ENCODE peak calls at places on chromosomes 5 and 9, in five cellular contexts. One of them, this sample, is unnamed.

GRCh38 chr5:157463621-157464407 is 3.8 kb downstream of the NIPAL4 start:
- DNase-seq in ovary: no peak
- DNase-seq in PC-9: no peak
- DNase-seq in fibroblast of lung: peak
- DNase-seq in astrocyte: peak
- DNase-seq in this sample: no peak

GRCh38 chr5:333945-334344 is 12.4 kb downstream of the AHRR start:
- DNase-seq in astrocyte: no peak
- DNase-seq in PC-9: no peak
- DNase-seq in ovary: no peak
- DNase-seq in fibroblast of lung: no peak
- DNase-seq in this sample: no peak

GRCh38 chr5:37737326-37738056 is 102.3 kb downstream of the GDNF start:
- DNase-seq in fibroblast of lung: no peak
- DNase-seq in ovary: no peak
- DNase-seq in astrocyte: no peak
- DNase-seq in PC-9: peak
- DNase-seq in this sample: no peak

GRCh38 chr9:86304236-86304730 is 21.9 kb upstream of the ISCA1 start:
- DNase-seq in astrocyte: no peak
- DNase-seq in ovary: no peak
- DNase-seq in fibroblast of lung: no peak
- DNase-seq in PC-9: no peak
- DNase-seq in this sample: no peak

GRCh38 chr5:144307726-144308125 is 137.1 kb downstream of the KCTD16 start:
- DNase-seq in ovary: no peak
- DNase-seq in PC-9: no peak
- DNase-seq in astrocyte: no peak
- DNase-seq in fibroblast of lung: no peak
- DNase-seq in this sample: no peak

GRCh38 chr9:4077499-4078102 is 222.3 kb downstream of the GLIS3 start:
- DNase-seq in PC-9: no peak
- DNase-seq in astrocyte: peak
- DNase-seq in fibroblast of lung: peak
- DNase-seq in ovary: peak
- DNase-seq in this sample: peak

GRCh38 chr9:90219548-90220118 is 423.0 kb downstream of the DIRAS2 start:
- DNase-seq in ovary: no peak
- DNase-seq in PC-9: no peak
- DNase-seq in fibroblast of lung: no peak
- DNase-seq in astrocyte: no peak
- DNase-seq in this sample: peak

GRCh38 chr5:73215525-73215890 is 42.5 kb downstream of the TMEM174 start:
- DNase-seq in PC-9: no peak
- DNase-seq in fibroblast of lung: no peak
- DNase-seq in ovary: no peak
- DNase-seq in astrocyte: no peak
- DNase-seq in this sample: no peak

GRCh38 chr9:6735422-6735821 is 22.4 kb upstream of the KDM4C start:
- DNase-seq in astrocyte: no peak
- DNase-seq in PC-9: no peak
- DNase-seq in ovary: no peak
- DNase-seq in fibroblast of lung: no peak
- DNase-seq in this sample: no peak

GRCh38 chr5:51271261-51271660 is 112.0 kb upstream of the ISL1 start:
- DNase-seq in ovary: no peak
- DNase-seq in PC-9: no peak
- DNase-seq in fibroblast of lung: no peak
- DNase-seq in astrocyte: no peak
- DNase-seq in this sample: no peak

DNA sequence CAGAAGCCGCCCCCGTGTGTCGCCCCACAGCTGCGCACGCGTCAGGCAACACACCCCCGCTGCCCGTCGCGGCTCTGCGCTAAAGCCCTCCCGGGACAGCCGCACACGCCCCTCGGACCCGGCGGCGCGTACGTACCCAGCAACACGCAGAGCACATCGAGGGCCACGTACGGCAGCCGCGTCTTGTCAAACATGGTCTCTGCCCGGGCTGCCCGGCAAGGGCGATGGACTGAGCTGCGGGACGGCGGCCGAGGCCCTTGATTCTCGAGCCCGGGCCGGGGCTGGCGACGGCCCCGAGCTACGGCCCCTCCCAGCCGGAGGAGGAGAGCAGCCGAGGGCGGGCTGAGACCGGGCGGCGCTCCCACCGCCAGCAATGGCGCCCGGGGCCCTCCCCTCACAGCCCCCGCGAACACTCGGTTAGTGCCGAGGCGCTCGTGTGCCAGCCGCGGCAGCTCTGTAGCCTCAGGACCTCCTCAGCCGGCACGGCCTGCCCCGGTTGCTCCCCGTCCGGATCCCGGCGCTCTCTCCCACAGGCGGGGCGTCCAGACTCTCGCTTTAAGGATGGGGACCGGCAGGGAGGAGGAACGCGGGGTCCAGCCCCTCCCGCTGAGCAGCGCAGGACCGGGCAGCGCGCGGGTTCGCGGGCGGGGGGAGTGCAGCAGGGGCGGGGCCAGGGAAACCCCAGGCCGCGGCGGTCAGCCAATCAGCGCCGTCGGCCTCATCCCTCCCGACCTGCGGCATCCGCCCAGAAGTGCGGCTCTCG is at the start of gene PLPP1:
- DNase-seq in fibroblast of lung: peak
- DNase-seq in PC-9: peak
- DNase-seq in astrocyte: peak
- DNase-seq in ovary: peak
- DNase-seq in this sample: peak
- TF ChIP-seq CTCF in fibroblast of lung: no peak
- TF ChIP-seq CTCF in PC-9: no peak
- TF ChIP-seq CTCF in astrocyte: no peak
- TF ChIP-seq CTCF in ovary: no peak
- TF ChIP-seq CTCF in this sample: no peak

GRCh38 chr5:74322944-74323343 is 317.6 kb downstream of the ENC1 start:
- DNase-seq in ovary: no peak
- DNase-seq in PC-9: no peak
- DNase-seq in astrocyte: no peak
- DNase-seq in fibroblast of lung: no peak
- DNase-seq in this sample: no peak
- TF ChIP-seq CTCF in ovary: no peak
- TF ChIP-seq CTCF in PC-9: no peak
- TF ChIP-seq CTCF in astrocyte: no peak
- TF ChIP-seq CTCF in fibroblast of lung: no peak
- TF ChIP-seq CTCF in this sample: no peak

GRCh38 chr5:113169720-113170119 is 193.1 kb downstream of the DCP2 start:
- DNase-seq in fibroblast of lung: no peak
- DNase-seq in ovary: no peak
- DNase-seq in astrocyte: no peak
- DNase-seq in PC-9: peak
- DNase-seq in this sample: no peak
- TF ChIP-seq CTCF in fibroblast of lung: no peak
- TF ChIP-seq CTCF in ovary: no peak
- TF ChIP-seq CTCF in astrocyte: no peak
- TF ChIP-seq CTCF in PC-9: no peak
- TF ChIP-seq CTCF in this sample: no peak

GRCh38 chr5:72074238-72074637 is 33.0 kb upstream of the MAP1B start:
- DNase-seq in PC-9: no peak
- DNase-seq in astrocyte: no peak
- DNase-seq in ovary: no peak
- DNase-seq in fibroblast of lung: no peak
- DNase-seq in this sample: no peak

GRCh38 chr5:72082048-72082447 is 25.2 kb upstream of the MAP1B start:
- DNase-seq in fibroblast of lung: no peak
- DNase-seq in ovary: no peak
- DNase-seq in PC-9: no peak
- DNase-seq in astrocyte: no peak
- DNase-seq in this sample: no peak

GRCh38 chr5:72076901-72077300 is 30.4 kb upstream of the MAP1B start:
- DNase-seq in astrocyte: no peak
- DNase-seq in ovary: no peak
- DNase-seq in PC-9: no peak
- DNase-seq in fibroblast of lung: no peak
- DNase-seq in this sample: no peak

GRCh38 chr5:72077390-72077789 is 29.9 kb upstream of the MAP1B start:
- DNase-seq in PC-9: no peak
- DNase-seq in astrocyte: no peak
- DNase-seq in ovary: no peak
- DNase-seq in fibroblast of lung: no peak
- DNase-seq in this sample: no peak

DNA sequence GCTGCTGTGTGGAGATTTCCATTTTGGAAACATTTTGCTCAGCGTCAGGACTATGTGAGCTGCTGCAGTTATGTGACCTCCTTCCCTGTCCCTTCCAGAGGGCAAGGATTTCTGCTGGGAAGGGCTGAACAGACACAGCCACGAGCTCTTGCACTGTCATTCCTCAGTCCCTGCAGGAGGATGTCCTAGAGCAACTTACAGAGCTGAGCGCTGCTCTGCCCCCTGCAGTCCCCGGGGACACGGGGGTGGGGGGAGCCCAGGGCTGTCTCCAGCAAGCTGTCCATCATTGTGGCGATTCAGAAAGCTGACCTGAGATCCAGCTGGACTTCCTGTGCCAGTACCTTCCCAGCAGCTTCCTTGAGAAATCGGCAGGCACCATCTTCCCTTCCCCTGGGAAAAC is 28.0 kb upstream of the MAP1B start:
- DNase-seq in astrocyte: no peak
- DNase-seq in PC-9: no peak
- DNase-seq in ovary: no peak
- DNase-seq in fibroblast of lung: no peak
- DNase-seq in this sample: peak
- TF ChIP-seq CTCF in astrocyte: no peak
- TF ChIP-seq CTCF in PC-9: no peak
- TF ChIP-seq CTCF in ovary: no peak
- TF ChIP-seq CTCF in fibroblast of lung: no peak
- TF ChIP-seq CTCF in this sample: no peak

GRCh38 chr5:32790411-32790951 is 79.4 kb downstream of the NPR3 start:
- DNase-seq in PC-9: no peak
- DNase-seq in astrocyte: peak
- DNase-seq in ovary: no peak
- DNase-seq in fibroblast of lung: peak
- DNase-seq in this sample: no peak

GRCh38 chr5:32791536-32792240 is 80.6 kb downstream of the NPR3 start:
- DNase-seq in fibroblast of lung: peak
- DNase-seq in PC-9: no peak
- DNase-seq in astrocyte: peak
- DNase-seq in ovary: no peak
- DNase-seq in this sample: no peak

GRCh38 chr5:32794086-32794485 is 83.0 kb downstream of the NPR3 start:
- DNase-seq in astrocyte: no peak
- DNase-seq in ovary: no peak
- DNase-seq in PC-9: no peak
- DNase-seq in fibroblast of lung: no peak
- DNase-seq in this sample: no peak
- TF ChIP-seq CTCF in astrocyte: no peak
- TF ChIP-seq CTCF in ovary: no peak
- TF ChIP-seq CTCF in PC-9: peak
- TF ChIP-seq CTCF in fibroblast of lung: peak
- TF ChIP-seq CTCF in this sample: no peak

DNA sequence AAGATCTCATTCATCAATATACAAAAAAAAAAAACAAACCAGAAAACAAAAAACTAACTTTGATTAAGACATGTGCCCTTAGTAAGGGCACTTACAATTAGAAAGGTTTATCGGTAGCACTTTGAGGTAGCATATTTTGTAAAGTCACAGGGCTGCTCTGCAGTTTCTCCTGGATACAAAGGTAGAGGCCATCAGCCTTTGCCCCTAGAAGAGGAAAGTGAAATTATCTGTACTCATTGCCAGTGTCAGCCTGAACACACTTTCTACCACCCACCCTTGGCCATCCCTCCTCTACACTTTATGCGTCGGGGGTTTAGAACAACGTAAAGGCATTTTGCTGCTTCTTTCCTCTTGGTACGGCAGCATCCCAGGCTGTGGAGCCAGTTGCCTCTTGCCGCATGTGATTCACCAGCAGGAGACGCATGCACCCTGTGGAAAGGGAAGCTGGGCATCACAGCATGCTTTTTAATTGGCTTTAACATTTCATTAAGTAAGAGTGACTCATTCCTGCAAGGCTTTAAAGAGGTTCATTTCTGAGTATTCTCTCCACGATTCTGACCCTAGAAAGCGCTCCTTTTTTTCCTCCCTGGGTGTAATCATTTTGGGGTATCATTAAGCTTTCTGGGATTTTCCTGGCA is 84.6 kb downstream of the CEMIP2 start:
- DNase-seq in fibroblast of lung: peak
- DNase-seq in PC-9: no peak
- DNase-seq in ovary: peak
- DNase-seq in astrocyte: peak
- DNase-seq in this sample: no peak
- TF ChIP-seq CTCF in fibroblast of lung: peak
- TF ChIP-seq CTCF in PC-9: no peak
- TF ChIP-seq CTCF in ovary: peak
- TF ChIP-seq CTCF in astrocyte: peak
- TF ChIP-seq CTCF in this sample: no peak

DNA sequence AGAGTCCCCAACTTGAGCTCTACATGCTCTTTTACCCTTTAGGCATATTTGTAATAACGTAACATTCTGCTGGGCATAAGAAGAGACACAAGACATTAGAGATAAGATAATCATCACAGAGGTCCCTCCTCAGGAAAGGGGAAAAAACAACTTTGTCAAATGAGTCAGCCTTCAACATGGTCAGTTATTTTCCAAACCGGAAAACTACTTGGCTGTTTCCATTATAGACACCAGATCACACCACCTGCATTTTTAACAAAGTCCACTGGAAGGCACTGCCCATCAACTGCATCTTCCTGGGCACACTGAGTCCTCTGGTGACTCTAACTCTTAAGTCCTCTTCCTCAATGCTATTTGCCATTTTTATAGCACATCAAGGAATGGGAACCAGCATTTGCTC is 221.8 kb downstream of the FAM114A2 start:
- DNase-seq in fibroblast of lung: no peak
- DNase-seq in astrocyte: no peak
- DNase-seq in PC-9: no peak
- DNase-seq in ovary: no peak
- DNase-seq in this sample: no peak
- TF ChIP-seq CTCF in fibroblast of lung: no peak
- TF ChIP-seq CTCF in astrocyte: no peak
- TF ChIP-seq CTCF in PC-9: no peak
- TF ChIP-seq CTCF in ovary: no peak
- TF ChIP-seq CTCF in this sample: no peak

This sample was measured in GM20000.